ENCODE peak calls at places on chromosomes 6 and 20, in six cellular contexts. D is GM18507; S is activated CD8-positive, alpha-beta memory T cell treated with anti-CD3 and anti-CD28 coated beads, Interleukin-2, amount 10 ng/mL, durations not matched to agents 7 days and 5 days; L is RKO; N is GM04504; Y is T-helper 17 cell. B is an unnamed sample.

GRCh38 chr20:17568972-17569471 is 853 bp upstream of the DSTN start:
- DNase-seq in S (no peak), Y (no peak), D (no peak), L (peak), N (peak), B (peak)

GRCh38 chr6:79969784-79970183 is 22.4 kb upstream of the ELOVL4 start:
- DNase-seq in Y (no peak), S (no peak), L (no peak), N (no peak), D (no peak), B (no peak)

GRCh38 chr20:46018611-46019010 is 9.9 kb downstream of the MMP9 start:
- DNase-seq in Y (no peak), L (no peak), N (no peak), D (no peak), S (no peak), B (no peak)

GRCh38 chr6:28943223-28943556 is 19.4 kb upstream of the TRIM27 start:
- DNase-seq in L (no peak), D (no peak), S (no peak), N (no peak), Y (no peak), B (no peak)

GRCh38 chr6:99609839-99610489 is 3.3 kb downstream of the PRDM13 start:
- DNase-seq in S (no peak), D (no peak), N (no peak), Y (no peak), L (no peak), B (no peak)

GRCh38 chr6:112018619-112019416 is 35.1 kb upstream of the CCN6 start:
- DNase-seq in Y (no peak), D (no peak), S (no peak), L (no peak), N (no peak), B (peak)

GRCh38 chr6:12436683-12437082 is 146.5 kb downstream of the EDN1 start:
- DNase-seq in D (no peak), S (no peak), N (no peak), Y (no peak), L (no peak), B (no peak)

GRCh38 chr6:137795510-137795909 is 71.5 kb upstream of the TNFAIP3 start:
- DNase-seq in S (no peak), Y (no peak), L (no peak), N (no peak), D (no peak), B (no peak)

GRCh38 chr6:158707826-158708225 is 58.0 kb downstream of the SYTL3 start:
- DNase-seq in N (no peak), Y (no peak), L (no peak), S (no peak), D (no peak), B (no peak)

GRCh38 chr6:16503919-16504554 is 257.2 kb downstream of the ATXN1 start:
- DNase-seq in D (no peak), N (no peak), S (peak), L (no peak), Y (no peak), B (no peak)